ENCODE peak calls at places on chromosome 12, in four cellular contexts. U, M, Q and G are unnamed samples.

GRCh38 chr12:62785941-62786559 is 148.9 kb downstream of the PPM1H start:
- DNase-seq in U (no peak), M (no peak), Q (no peak), G (no peak)

GRCh38 chr12:20189767-20190166 is 178.6 kb upstream of the PDE3A start:
- DNase-seq in U (no peak), M (no peak), Q (no peak), G (no peak)

GRCh38 chr12:89250648-89251047 is 101.7 kb downstream of the DUSP6 start:
- DNase-seq in U (no peak), M (no peak), Q (no peak), G (no peak)

GRCh38 chr12:75868501-75868900 is 163.1 kb downstream of the PHLDA1 start:
- DNase-seq in U (no peak), M (no peak), Q (no peak), G (no peak)

GRCh38 chr12:94258593-94258992 is 110.2 kb downstream of the PLXNC1 start:
- DNase-seq in U (no peak), M (no peak), Q (no peak), G (no peak)

GRCh38 chr12:7989827-7990491 is 42.6 kb upstream of the FOXJ2 start:
- DNase-seq in U (peak; percentile 7), M (no peak), Q (no peak), G (no peak)

GRCh38 chr12:110677206-110677911 is 11.6 kb downstream of the HVCN1 start:
- DNase-seq in U (no peak), M (no peak), Q (no peak), G (no peak)

GRCh38 chr12:31756977-31757420 is 28.2 kb upstream of the AMN1 start:
- DNase-seq in U (no peak), M (peak; percentile 41), Q (no peak), G (no peak)

GRCh38 chr12:32399373-32400113 is at the start of gene FGD4:
- DNase-seq in U (peak; percentile 68), M (peak; percentile 69), Q (peak; percentile 91), G (peak; percentile 81)

GRCh38 chr12:6735448-6736191 is 11.8 kb downstream of the COPS7A start:
- DNase-seq in U (peak; percentile 52), M (peak; percentile 46), Q (peak; percentile 59), G (peak; percentile 63)

GRCh38 chr12:112368856-112369255 is 13.4 kb downstream of the HECTD4 start:
- DNase-seq in U (no peak), M (no peak), Q (no peak), G (no peak)

GRCh38 chr12:18145924-18146323 is 55.9 kb upstream of the RERGL start:
- DNase-seq in U (no peak), M (no peak), Q (no peak), G (no peak)

GRCh38 chr12:14901228-14901562 is 15.5 kb upstream of the MGP start:
- DNase-seq in U (no peak), M (no peak), Q (no peak), G (no peak)

GRCh38 chr12:101325590-101325989 is 45.7 kb downstream of the UTP20 start:
- DNase-seq in U (no peak), M (no peak), Q (no peak), G (no peak)

GRCh38 chr12:67681145-67681778 is 32.7 kb downstream of the DYRK2 start:
- DNase-seq in U (no peak), M (no peak), Q (no peak), G (no peak)

GRCh38 chr12:61188801-61189595 is 1071.2 kb upstream of the USP15 start:
- DNase-seq in U (no peak), M (no peak), Q (no peak), G (no peak)

GRCh38 chr12:3933819-3934192 is 60.6 kb upstream of the PARP11 start:
- DNase-seq in U (no peak), M (no peak), Q (no peak), G (no peak)

GRCh38 chr12:131098178-131098981 is 144.7 kb downstream of the ADGRD1 start:
- DNase-seq in U (no peak), M (no peak), Q (peak; percentile 1), G (no peak)

GRCh38 chr12:42705863-42706262 is 116.3 kb upstream of the PRICKLE1 start:
- DNase-seq in U (no peak), M (no peak), Q (no peak), G (no peak)

GRCh38 chr12:46268617-46269428 is at the start of gene SLC38A1:
- DNase-seq in U (peak; percentile 78), M (peak; percentile 74), Q (peak; percentile 80), G (peak; percentile 72)

GRCh38 chr12:981956-982355 is 9.1 kb upstream of the ERC1 start:
- DNase-seq in U (no peak), M (no peak), Q (no peak), G (no peak)

GRCh38 chr12:124703852-124704251 is 136.4 kb upstream of the NCOR2 start:
- DNase-seq in U (no peak), M (peak; percentile 67), Q (no peak), G (no peak)

GRCh38 chr12:11856971-11857370 is 207.5 kb downstream of the ETV6 start:
- DNase-seq in U (no peak), M (no peak), Q (no peak), G (no peak)

GRCh38 chr12:103036581-103037214 is 79.2 kb downstream of the ASCL1 start:
- DNase-seq in U (no peak), M (no peak), Q (no peak), G (no peak)

GRCh38 chr12:123714302-123714627 is 2.1 kb downstream of the ATP6V0A2 start:
- DNase-seq in U (peak; percentile 28), M (no peak), Q (no peak), G (no peak)

GRCh38 chr12:52147367-52147972 is 44.3 kb downstream of the KRT80 start:
- DNase-seq in U (peak; percentile 77), M (peak; percentile 67), Q (no peak), G (no peak)

GRCh38 chr12:6540181-6540877 is 6.0 kb downstream of the GAPDH start:
- DNase-seq in U (peak; percentile 60), M (no peak), Q (peak; percentile 88), G (no peak)

GRCh38 chr12:104142543-104142942 is 4.5 kb upstream of the NFYB start:
- DNase-seq in U (no peak), M (no peak), Q (no peak), G (no peak)

GRCh38 chr12:104137175-104137901 is 672 bp downstream of the NFYB start:
- DNase-seq in U (peak; percentile 64), M (peak; percentile 47), Q (peak; percentile 36), G (peak; percentile 26)

GRCh38 chr12:104136577-104136976 is 1.4 kb downstream of the NFYB start:
- DNase-seq in U (peak; percentile 14), M (no peak), Q (no peak), G (no peak)

GRCh38 chr12:104137902-104138746 is at the start of gene NFYB:
- DNase-seq in U (peak; percentile 93), M (peak; percentile 95), Q (peak; percentile 88), G (peak; percentile 95)

GRCh38 chr12:104138747-104139186 is 757 bp upstream of the NFYB start:
- DNase-seq in U (no peak), M (no peak), Q (peak; percentile 12), G (no peak)
- TF ChIP-seq ELF4 in U (no peak), M (no peak), Q (no peak), G (no peak)

GRCh38 chr12:44502681-44503080 is 373.4 kb downstream of the NELL2 start:
- DNase-seq in U (no peak), M (no peak), Q (no peak), G (no peak)
- TF ChIP-seq SP1 in U (no peak), M (no peak), Q (no peak), G (no peak)

GRCh38 chr12:91272456-91273063 is 89.9 kb upstream of the DCN start:
- DNase-seq in U (no peak), M (no peak), Q (peak; percentile 48), G (no peak)
- TF ChIP-seq ELF4 in U (no peak), M (no peak), Q (no peak), G (no peak)

DNA sequence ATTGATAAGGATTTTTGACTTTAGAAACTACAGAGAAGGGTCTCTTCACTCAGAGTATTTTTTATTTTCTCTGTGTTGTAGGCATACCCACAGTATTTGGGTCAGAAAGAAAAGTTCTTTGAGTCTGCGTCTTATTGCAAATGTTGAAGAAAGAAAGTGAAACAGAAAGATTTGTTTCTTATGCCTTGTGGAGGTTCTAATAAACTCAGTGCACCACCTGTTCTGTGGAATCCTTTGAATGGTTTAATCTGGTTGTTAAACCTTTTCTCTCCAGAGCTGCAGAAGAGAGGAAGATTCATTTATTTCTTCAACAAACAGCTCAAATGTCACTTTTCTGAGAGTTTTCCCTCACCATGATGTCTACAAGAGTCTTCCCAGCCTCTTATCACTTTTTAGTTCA is 146.6 kb upstream of the PLEKHG7 start:
- DNase-seq in U (no peak), M (no peak), Q (no peak), G (no peak)
- TF ChIP-seq SP1 in U (no peak), M (no peak), Q (no peak), G (no peak)